ENCODE peak calls at places on chromosomes 13 and 19, in seven cellular contexts. One of them, this sample, is unnamed.

GRCh38 chr13:56586966-56587365 is 553.8 kb upstream of the PRR20A start:
- DNase-seq in OCI-LY7: no peak
- DNase-seq in cardiac fibroblast: no peak
- DNase-seq in astrocyte of the spinal cord: no peak
- DNase-seq in uterus: no peak
- DNase-seq in omental fat pad: no peak
- DNase-seq in AG10803: no peak
- DNase-seq in this sample: no peak

GRCh38 chr19:35742121-35742724 is at the start of gene IGFLR1:
- DNase-seq in omental fat pad: no peak
- DNase-seq in uterus: no peak
- DNase-seq in OCI-LY7: peak; percentile 75
- DNase-seq in AG10803: no peak
- DNase-seq in cardiac fibroblast: no peak
- DNase-seq in astrocyte of the spinal cord: no peak
- DNase-seq in this sample: no peak

GRCh38 chr13:46321494-46322225 is 65.4 kb downstream of the RUBCNL start:
- DNase-seq in OCI-LY7: peak; percentile 84
- DNase-seq in omental fat pad: no peak
- DNase-seq in uterus: no peak
- DNase-seq in cardiac fibroblast: peak; percentile 77
- DNase-seq in astrocyte of the spinal cord: peak; percentile 64
- DNase-seq in AG10803: peak; percentile 67
- DNase-seq in this sample: peak; percentile 46

GRCh38 chr19:37128821-37129177 is 43.7 kb downstream of the ZNF585A start:
- DNase-seq in uterus: no peak
- DNase-seq in astrocyte of the spinal cord: no peak
- DNase-seq in cardiac fibroblast: no peak
- DNase-seq in OCI-LY7: no peak
- DNase-seq in AG10803: no peak
- DNase-seq in omental fat pad: no peak
- DNase-seq in this sample: no peak

GRCh38 chr19:39083983-39084731 is at the start of gene ACP7:
- DNase-seq in astrocyte of the spinal cord: no peak
- DNase-seq in cardiac fibroblast: no peak
- DNase-seq in omental fat pad: no peak
- DNase-seq in AG10803: no peak
- DNase-seq in uterus: no peak
- DNase-seq in OCI-LY7: no peak
- DNase-seq in this sample: no peak

GRCh38 chr13:96544965-96545364 is 449.3 kb downstream of the OXGR1 start:
- DNase-seq in AG10803: no peak
- DNase-seq in omental fat pad: no peak
- DNase-seq in OCI-LY7: no peak
- DNase-seq in uterus: no peak
- DNase-seq in astrocyte of the spinal cord: peak; percentile 18
- DNase-seq in cardiac fibroblast: no peak
- DNase-seq in this sample: no peak

GRCh38 chr19:45302416-45302815 is 20.3 kb downstream of the CKM start:
- DNase-seq in AG10803: no peak
- DNase-seq in OCI-LY7: no peak
- DNase-seq in astrocyte of the spinal cord: no peak
- DNase-seq in cardiac fibroblast: no peak
- DNase-seq in omental fat pad: no peak
- DNase-seq in uterus: no peak
- DNase-seq in this sample: no peak

GRCh38 chr19:18745012-18745735 is 45.9 kb downstream of the COMP start:
- DNase-seq in OCI-LY7: no peak
- DNase-seq in uterus: peak; percentile 85
- DNase-seq in AG10803: no peak
- DNase-seq in cardiac fibroblast: no peak
- DNase-seq in astrocyte of the spinal cord: no peak
- DNase-seq in omental fat pad: no peak
- DNase-seq in this sample: no peak

GRCh38 chr19:45729774-45730388 is 815 bp downstream of the FBXO46 start:
- DNase-seq in astrocyte of the spinal cord: no peak
- DNase-seq in cardiac fibroblast: peak; percentile 15
- DNase-seq in AG10803: no peak
- DNase-seq in OCI-LY7: no peak
- DNase-seq in uterus: no peak
- DNase-seq in omental fat pad: no peak
- DNase-seq in this sample: no peak

GRCh38 chr19:34578173-34578572 is 96.6 kb downstream of the WTIP start:
- DNase-seq in AG10803: no peak
- DNase-seq in uterus: no peak
- DNase-seq in omental fat pad: no peak
- DNase-seq in astrocyte of the spinal cord: no peak
- DNase-seq in OCI-LY7: no peak
- DNase-seq in cardiac fibroblast: no peak
- DNase-seq in this sample: no peak

GRCh38 chr13:66509176-66509575 is 721.0 kb downstream of the PCDH9 start:
- DNase-seq in cardiac fibroblast: no peak
- DNase-seq in astrocyte of the spinal cord: no peak
- DNase-seq in uterus: no peak
- DNase-seq in OCI-LY7: no peak
- DNase-seq in AG10803: no peak
- DNase-seq in omental fat pad: no peak
- DNase-seq in this sample: no peak

GRCh38 chr13:51731759-51732158 is 72.2 kb downstream of the DHRS12 start:
- DNase-seq in omental fat pad: no peak
- DNase-seq in AG10803: peak; percentile 86
- DNase-seq in OCI-LY7: no peak
- DNase-seq in uterus: no peak
- DNase-seq in cardiac fibroblast: peak; percentile 88
- DNase-seq in astrocyte of the spinal cord: peak; percentile 56
- DNase-seq in this sample: no peak

GRCh38 chr19:39563408-39563807 is 23.4 kb upstream of the EID2 start:
- DNase-seq in astrocyte of the spinal cord: no peak
- DNase-seq in OCI-LY7: no peak
- DNase-seq in cardiac fibroblast: peak; percentile 85
- DNase-seq in uterus: no peak
- DNase-seq in AG10803: no peak
- DNase-seq in omental fat pad: no peak
- DNase-seq in this sample: no peak

GRCh38 chr19:17200408-17201079 is 14.6 kb upstream of the USE1 start:
- DNase-seq in OCI-LY7: no peak
- DNase-seq in cardiac fibroblast: no peak
- DNase-seq in astrocyte of the spinal cord: no peak
- DNase-seq in omental fat pad: no peak
- DNase-seq in AG10803: no peak
- DNase-seq in uterus: no peak
- DNase-seq in this sample: no peak

GRCh38 chr13:101455863-101456262 is 3.4 kb downstream of the ITGBL1 start:
- DNase-seq in OCI-LY7: no peak
- DNase-seq in AG10803: peak; percentile 94
- DNase-seq in omental fat pad: no peak
- DNase-seq in astrocyte of the spinal cord: peak; percentile 92
- DNase-seq in uterus: no peak
- DNase-seq in cardiac fibroblast: peak; percentile 96
- DNase-seq in this sample: no peak

GRCh38 chr13:113364933-113365371 is 1.0 kb upstream of the GRTP1 start:
- DNase-seq in omental fat pad: no peak
- DNase-seq in AG10803: no peak
- DNase-seq in OCI-LY7: no peak
- DNase-seq in uterus: peak; percentile 43
- DNase-seq in astrocyte of the spinal cord: no peak
- DNase-seq in cardiac fibroblast: no peak
- DNase-seq in this sample: no peak

GRCh38 chr13:26525528-26525927 is 32.0 kb upstream of the WASF3 start:
- DNase-seq in cardiac fibroblast: no peak
- DNase-seq in astrocyte of the spinal cord: no peak
- DNase-seq in AG10803: no peak
- DNase-seq in OCI-LY7: no peak
- DNase-seq in uterus: no peak
- DNase-seq in omental fat pad: no peak
- DNase-seq in this sample: no peak

GRCh38 chr19:33301011-33301899 is 1.1 kb downstream of the CEBPA start:
- DNase-seq in AG10803: peak; percentile 11
- DNase-seq in OCI-LY7: no peak
- DNase-seq in astrocyte of the spinal cord: no peak
- DNase-seq in omental fat pad: no peak
- DNase-seq in cardiac fibroblast: peak; percentile 9
- DNase-seq in uterus: no peak
- DNase-seq in this sample: no peak

GRCh38 chr13:24074687-24075086 is 85.8 kb upstream of the SPATA13 start:
- DNase-seq in AG10803: no peak
- DNase-seq in uterus: no peak
- DNase-seq in omental fat pad: no peak
- DNase-seq in OCI-LY7: no peak
- DNase-seq in astrocyte of the spinal cord: no peak
- DNase-seq in cardiac fibroblast: no peak
- DNase-seq in this sample: no peak

GRCh38 chr13:85586422-85586831 is 212.8 kb downstream of the SLITRK6 start:
- DNase-seq in omental fat pad: no peak
- DNase-seq in OCI-LY7: no peak
- DNase-seq in astrocyte of the spinal cord: peak; percentile 74
- DNase-seq in cardiac fibroblast: peak; percentile 32
- DNase-seq in AG10803: no peak
- DNase-seq in uterus: no peak
- DNase-seq in this sample: no peak

GRCh38 chr13:30355405-30355741 is 48.0 kb upstream of the KATNAL1 start:
- DNase-seq in astrocyte of the spinal cord: no peak
- DNase-seq in omental fat pad: no peak
- DNase-seq in AG10803: no peak
- DNase-seq in cardiac fibroblast: no peak
- DNase-seq in uterus: no peak
- DNase-seq in OCI-LY7: peak; percentile 84
- DNase-seq in this sample: peak; percentile 22
- TF ChIP-seq CTCF in astrocyte of the spinal cord: peak; percentile 13
- TF ChIP-seq CTCF in omental fat pad: no peak
- TF ChIP-seq CTCF in AG10803: no peak
- TF ChIP-seq CTCF in cardiac fibroblast: peak; percentile 40
- TF ChIP-seq CTCF in uterus: peak; percentile 26
- TF ChIP-seq CTCF in OCI-LY7: peak; percentile 91
- TF ChIP-seq CTCF in this sample: peak; percentile 56

DNA sequence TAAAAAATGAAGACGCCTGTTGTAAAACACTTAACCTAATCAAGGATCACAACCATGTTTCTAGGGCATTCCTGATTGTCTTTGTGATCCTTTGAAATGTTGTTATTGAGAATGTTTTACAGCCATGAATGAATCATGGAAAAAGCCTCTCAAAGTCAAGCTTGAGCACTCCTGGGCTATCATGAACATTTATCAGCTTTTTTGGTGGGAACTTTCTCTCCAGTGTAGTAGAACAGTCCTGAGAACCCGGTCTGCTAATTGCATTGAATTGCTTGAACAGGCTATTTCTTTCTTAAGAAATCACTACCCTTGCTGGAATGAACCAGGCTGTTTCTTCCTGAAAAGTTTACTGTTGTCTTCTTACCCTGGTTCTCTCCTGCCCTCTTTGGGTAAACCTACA is 516.5 kb downstream of the FGF9 start:
- DNase-seq in omental fat pad: no peak
- DNase-seq in cardiac fibroblast: no peak
- DNase-seq in OCI-LY7: no peak
- DNase-seq in astrocyte of the spinal cord: no peak
- DNase-seq in AG10803: peak; percentile 3
- DNase-seq in uterus: no peak
- DNase-seq in this sample: no peak
- TF ChIP-seq CTCF in omental fat pad: no peak
- TF ChIP-seq CTCF in cardiac fibroblast: no peak
- TF ChIP-seq CTCF in OCI-LY7: no peak
- TF ChIP-seq CTCF in astrocyte of the spinal cord: no peak
- TF ChIP-seq CTCF in AG10803: no peak
- TF ChIP-seq CTCF in uterus: no peak
- TF ChIP-seq CTCF in this sample: no peak

DNA sequence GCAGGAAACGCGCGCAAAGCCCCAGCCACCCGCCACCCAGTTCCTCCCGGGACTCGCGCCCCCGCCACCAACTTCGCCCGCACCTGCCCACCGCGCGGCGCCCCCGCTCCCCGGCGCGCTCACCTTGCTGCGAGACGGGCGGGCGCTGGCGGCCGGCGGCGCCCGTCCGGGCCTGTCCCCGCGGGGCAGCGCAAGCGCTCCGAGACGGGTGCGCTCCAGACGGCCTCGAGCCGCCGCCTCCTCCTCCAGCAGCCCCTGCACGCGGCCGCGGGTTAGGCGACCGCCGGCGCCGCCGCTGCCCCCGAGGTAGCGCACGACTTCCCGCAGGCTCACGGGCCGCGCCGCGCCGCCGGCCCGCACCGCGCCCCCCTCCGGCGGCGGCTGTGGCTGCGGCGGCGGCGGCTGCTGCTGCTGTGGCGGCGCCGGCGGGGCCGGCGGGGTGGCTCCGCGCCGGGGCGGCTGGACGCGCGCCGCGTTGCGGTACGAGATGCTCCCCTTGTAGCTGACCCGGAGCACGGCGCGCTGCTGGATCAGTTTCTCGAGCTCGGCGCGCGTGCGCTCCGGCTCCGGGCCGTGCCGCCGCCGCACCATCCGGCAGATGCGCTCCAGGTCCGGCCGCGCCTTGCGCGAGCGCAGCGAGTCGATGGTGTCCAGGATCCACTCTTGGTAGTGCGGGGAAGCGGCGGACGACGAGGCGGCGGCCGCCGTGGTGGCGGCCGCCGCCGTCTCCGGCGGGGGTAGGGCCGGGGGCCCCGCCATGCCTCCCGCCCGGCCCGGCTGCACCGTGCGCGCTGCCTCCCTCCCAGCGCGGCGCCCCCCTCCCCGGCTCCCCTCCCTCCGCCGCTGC is 666 bp downstream of the SAMD1 start:
- DNase-seq in OCI-LY7: peak; percentile 81
- DNase-seq in AG10803: peak; percentile 72
- DNase-seq in uterus: no peak
- DNase-seq in omental fat pad: no peak
- DNase-seq in astrocyte of the spinal cord: peak; percentile 57
- DNase-seq in cardiac fibroblast: peak; percentile 65
- DNase-seq in this sample: peak; percentile 45
- TF ChIP-seq CTCF in OCI-LY7: peak; percentile 52
- TF ChIP-seq CTCF in AG10803: no peak
- TF ChIP-seq CTCF in uterus: peak; percentile 36
- TF ChIP-seq CTCF in omental fat pad: no peak
- TF ChIP-seq CTCF in astrocyte of the spinal cord: no peak
- TF ChIP-seq CTCF in cardiac fibroblast: no peak
- TF ChIP-seq CTCF in this sample: no peak

GRCh38 chr19:49920624-49921363 is 8.2 kb upstream of the ATF5 start:
- DNase-seq in omental fat pad: no peak
- DNase-seq in uterus: no peak
- DNase-seq in AG10803: no peak
- DNase-seq in OCI-LY7: no peak
- DNase-seq in astrocyte of the spinal cord: no peak
- DNase-seq in cardiac fibroblast: no peak
- DNase-seq in this sample: no peak

GRCh38 chr19:49913720-49914119 is 15.3 kb upstream of the ATF5 start:
- DNase-seq in omental fat pad: no peak
- DNase-seq in astrocyte of the spinal cord: no peak
- DNase-seq in AG10803: no peak
- DNase-seq in uterus: no peak
- DNase-seq in OCI-LY7: no peak
- DNase-seq in cardiac fibroblast: no peak
- DNase-seq in this sample: no peak

GRCh38 chr19:49918089-49918488 is 10.9 kb upstream of the ATF5 start:
- DNase-seq in cardiac fibroblast: no peak
- DNase-seq in AG10803: no peak
- DNase-seq in OCI-LY7: no peak
- DNase-seq in omental fat pad: no peak
- DNase-seq in uterus: no peak
- DNase-seq in astrocyte of the spinal cord: no peak
- DNase-seq in this sample: no peak

GRCh38 chr19:49915271-49915670 is 13.7 kb upstream of the ATF5 start:
- DNase-seq in cardiac fibroblast: no peak
- DNase-seq in OCI-LY7: no peak
- DNase-seq in omental fat pad: no peak
- DNase-seq in uterus: no peak
- DNase-seq in astrocyte of the spinal cord: no peak
- DNase-seq in AG10803: no peak
- DNase-seq in this sample: no peak

GRCh38 chr19:49916839-49917733 is 11.9 kb upstream of the ATF5 start:
- DNase-seq in OCI-LY7: no peak
- DNase-seq in omental fat pad: no peak
- DNase-seq in cardiac fibroblast: no peak
- DNase-seq in uterus: no peak
- DNase-seq in AG10803: no peak
- DNase-seq in astrocyte of the spinal cord: no peak
- DNase-seq in this sample: no peak
- TF ChIP-seq CTCF in OCI-LY7: peak; percentile 53
- TF ChIP-seq CTCF in omental fat pad: no peak
- TF ChIP-seq CTCF in cardiac fibroblast: peak; percentile 3
- TF ChIP-seq CTCF in uterus: no peak
- TF ChIP-seq CTCF in AG10803: no peak
- TF ChIP-seq CTCF in astrocyte of the spinal cord: peak; percentile 28
- TF ChIP-seq CTCF in this sample: peak; percentile 40